ENCODE peak calls at places on chromosomes 4 and X, in seven cellular contexts. N is RWPE1, C is endothelial cell, H is endodermal cell, L is upper lobe of left lung, A is H9, P is BE2C. B is an unnamed sample.
A peak's percentile ranks its signal among the peaks of the same experiment; 100 is the strongest.

GRCh38 chr4:81594495-81595169 is 122.9 kb upstream of the RASGEF1B start:
- DNase-seq in A (no peak), N (no peak), H (no peak), L (no peak), C (no peak), P (no peak), B (no peak)

GRCh38 chrX:140034916-140035315 is 69.6 kb upstream of the CXorf66 start:
- DNase-seq in A (no peak), C (no peak), P (no peak), N (peak; percentile 2), L (no peak), H (no peak), B (no peak)

GRCh38 chr4:15774020-15774420 is 4.1 kb upstream of the CD38 start:
- DNase-seq in A (no peak), P (no peak), L (no peak), C (no peak), H (no peak), N (no peak), B (no peak)

GRCh38 chr4:52956691-52957090 is 94.6 kb downstream of the RASL11B start:
- DNase-seq in A (no peak), N (no peak), P (peak; percentile 15), L (no peak), C (no peak), H (no peak), B (no peak)

GRCh38 chr4:84971319-84971932 is 4.9 kb upstream of the WDFY3 start:
- DNase-seq in N (peak; percentile 36), L (no peak), C (no peak), A (no peak), P (no peak), H (no peak), B (no peak)

GRCh38 chr4:53132117-53132889 is 233.6 kb downstream of the SCFD2 start:
- DNase-seq in A (no peak), P (no peak), N (no peak), C (no peak), H (no peak), L (no peak), B (no peak)

GRCh38 chr4:184331155-184331995 is 113.7 kb upstream of the ENPP6 start:
- DNase-seq in A (no peak), H (peak; percentile 13), C (no peak), P (no peak), L (no peak), N (no peak), B (no peak)

GRCh38 chr4:88230953-88231835 is 53.2 kb downstream of the PPM1K start:
- DNase-seq in H (no peak), L (no peak), C (no peak), P (no peak), N (no peak), A (no peak), B (no peak)

GRCh38 chr4:37476256-37476655 is 209.9 kb downstream of the RELL1 start:
- DNase-seq in L (no peak), C (no peak), A (no peak), H (no peak), P (no peak), N (no peak), B (no peak)

GRCh38 chr4:145069361-145069760 is 28.6 kb downstream of the ANAPC10 start:
- DNase-seq in N (peak; percentile 30), C (no peak), L (no peak), A (no peak), H (no peak), P (no peak), B (no peak)

GRCh38 chr4:24559889-24560288 is 24.5 kb downstream of the DHX15 start:
- DNase-seq in L (no peak), C (no peak), H (no peak), A (no peak), N (no peak), P (no peak), B (no peak)

GRCh38 chr4:88177981-88178632 is 19.7 kb upstream of the ABCG2 start:
- DNase-seq in L (no peak), N (peak; percentile 62), C (no peak), H (peak; percentile 94), A (peak; percentile 95), P (no peak), B (no peak)

GRCh38 chrX:124087000-124087746 is 125.7 kb downstream of the STAG2 start:
- DNase-seq in A (no peak), L (no peak), N (no peak), P (no peak), H (no peak), C (no peak), B (no peak)
- TF ChIP-seq CTCF in A (no peak), L (no peak), N (no peak), P (no peak), H (no peak), C (no peak), B (no peak)

DNA sequence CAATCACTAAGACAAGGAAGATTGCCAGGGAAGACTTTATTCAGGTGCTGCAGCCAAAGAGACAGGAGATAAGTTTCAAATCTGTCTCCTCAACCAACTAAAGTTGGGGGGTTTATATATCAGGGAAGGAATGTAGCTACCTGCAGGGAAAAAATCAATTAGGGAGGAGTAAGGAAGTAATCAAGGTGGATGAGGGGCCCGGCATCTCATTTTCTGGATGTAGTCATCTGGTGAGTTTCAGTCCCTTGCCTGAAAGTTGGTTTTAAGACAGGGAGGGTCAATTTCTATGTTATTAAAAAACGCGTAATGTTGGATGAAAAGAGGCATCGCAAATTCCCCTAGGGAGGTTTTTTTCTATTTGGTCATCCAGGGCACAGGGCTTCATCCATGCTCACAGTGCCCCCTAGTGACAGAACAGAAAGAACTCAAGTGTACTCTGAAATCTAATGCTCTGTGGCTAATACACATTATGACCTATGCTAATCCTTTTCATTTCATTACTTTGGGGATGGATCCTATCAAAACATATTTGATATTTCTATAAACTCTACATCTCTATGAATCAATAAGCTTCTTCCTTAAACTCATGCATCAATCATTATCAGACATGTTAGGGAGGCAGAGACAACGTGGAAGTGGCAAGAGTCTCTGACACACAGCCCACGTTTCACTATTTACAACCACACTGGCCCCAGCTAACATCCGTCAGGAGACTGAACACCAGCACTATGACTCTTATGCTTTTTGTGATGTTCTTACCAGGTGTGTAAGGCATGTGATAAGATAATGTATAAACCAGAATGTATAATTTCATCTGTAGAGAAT is 1577.0 kb upstream of the TENM3 start:
- DNase-seq in N (peak; percentile 26), H (peak; percentile 70), A (peak; percentile 50), P (peak; percentile 75), C (peak; percentile 65), L (no peak), B (no peak)
- TF ChIP-seq CTCF in N (peak; percentile 25), H (peak; percentile 88), A (peak; percentile 86), P (peak; percentile 89), C (peak; percentile 77), L (no peak), B (peak; percentile 83)

DNA sequence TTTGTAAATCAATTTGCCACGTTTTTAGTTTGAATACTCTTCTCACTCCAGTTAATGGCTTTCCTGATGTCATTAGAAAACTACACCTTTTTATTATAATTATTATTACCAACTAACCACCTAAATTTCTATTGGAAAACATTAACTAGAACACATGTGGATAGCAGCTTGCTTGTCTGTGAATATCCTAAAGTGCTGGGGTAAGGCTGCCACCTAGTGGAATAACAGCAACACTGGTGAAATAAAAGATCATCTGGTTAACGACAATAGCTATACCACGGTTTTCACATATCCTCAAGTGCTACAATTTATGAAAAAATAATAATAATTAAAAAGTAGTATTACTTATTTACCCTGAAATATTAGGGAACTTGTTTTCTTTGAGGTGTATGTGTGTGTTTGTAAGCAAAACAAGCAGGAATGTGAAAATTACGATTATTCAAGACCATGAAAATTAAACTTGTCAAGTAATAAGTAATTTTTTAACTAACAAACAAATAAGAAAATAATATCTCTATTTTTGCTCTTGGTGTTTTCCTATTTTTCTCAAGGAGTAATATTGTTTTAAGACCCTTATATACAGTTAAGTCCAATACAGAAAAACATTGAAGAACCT is 130.1 kb upstream of the TECRL start:
- DNase-seq in H (peak; percentile 76), N (peak; percentile 52), L (no peak), P (peak; percentile 69), C (peak; percentile 64), A (peak; percentile 43), B (no peak)
- TF ChIP-seq CTCF in H (peak; percentile 92), N (peak; percentile 82), L (peak; percentile 34), P (peak; percentile 88), C (peak; percentile 82), A (peak; percentile 88), B (peak; percentile 93)

DNA sequence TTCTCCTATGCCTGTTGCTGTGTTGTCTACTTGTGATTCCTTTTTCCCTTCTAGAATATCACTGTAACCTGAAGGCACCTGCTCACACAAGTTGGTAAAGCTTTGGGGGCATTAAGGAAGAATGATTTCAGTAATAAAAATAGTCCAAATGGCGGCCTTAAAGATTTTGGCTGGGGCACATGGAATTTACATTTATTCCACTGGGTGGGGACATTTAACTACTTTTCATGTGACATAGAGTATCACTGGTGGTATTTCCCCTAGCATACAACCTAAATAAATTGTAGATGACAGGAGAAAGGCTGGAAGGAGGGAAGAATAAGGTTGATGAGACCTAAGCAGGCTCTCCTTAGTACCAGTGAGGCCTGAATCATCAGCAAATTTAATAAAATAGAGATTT is 121.8 kb upstream of the EDA2R start:
- DNase-seq in H (no peak), C (no peak), P (no peak), L (no peak), N (no peak), A (no peak), B (no peak)
- TF ChIP-seq CTCF in H (peak; percentile 58), C (no peak), P (no peak), L (no peak), N (no peak), A (peak; percentile 51), B (peak; percentile 51)

DNA sequence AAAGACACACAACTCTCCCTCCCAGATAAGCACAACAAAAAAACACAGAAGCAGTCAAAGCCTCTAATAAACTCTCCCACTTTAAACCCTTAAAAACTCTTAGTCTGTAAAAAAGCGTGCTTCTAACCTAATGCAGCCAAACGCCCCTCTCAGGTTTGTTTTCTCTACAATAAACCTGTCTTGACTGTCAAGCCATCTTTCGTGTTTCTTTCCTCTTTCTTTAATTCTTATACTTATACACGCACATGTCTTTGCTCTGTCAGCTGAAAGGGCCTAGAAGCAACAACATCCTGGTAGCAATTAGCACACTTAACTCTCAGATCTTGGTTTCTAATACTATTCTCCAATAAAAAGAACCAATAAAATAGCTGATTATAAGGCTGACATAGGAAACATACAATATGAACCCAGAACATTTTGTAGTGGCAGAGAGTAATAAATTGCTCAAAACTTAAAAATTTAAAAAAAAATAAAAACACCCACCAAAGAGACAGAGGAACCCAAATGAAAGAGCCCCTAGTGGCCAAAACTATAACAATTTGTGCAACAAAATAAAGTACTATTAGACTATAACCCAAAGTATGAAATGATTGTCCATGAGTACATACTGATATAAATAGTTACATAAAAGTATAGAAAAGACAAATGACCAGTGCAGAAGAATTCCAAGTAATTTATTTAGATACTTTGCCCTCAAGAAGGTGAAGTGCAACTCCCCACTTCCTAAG is 440.4 kb upstream of the ADGRL3 start:
- DNase-seq in A (no peak), N (no peak), P (no peak), H (no peak), C (no peak), L (no peak), B (no peak)
- TF ChIP-seq CTCF in A (peak; percentile 52), N (no peak), P (peak; percentile 19), H (peak; percentile 60), C (peak; percentile 71), L (no peak), B (peak; percentile 67)